ENCODE peak calls at places on chromosome 7, in ten cellular contexts. T, J, F, E, H, V, Z, U, G and K are unnamed samples.
A peak's percentile ranks its signal among the peaks of the same experiment; 100 is the strongest.

GRCh38 chr7:84906889-84907288 is 280.0 kb downstream of the SEMA3D start:
- DNase-seq in T (no peak), J (no peak), F (no peak), E (no peak), H (no peak), V (no peak), Z (no peak), U (no peak), G (no peak), K (no peak)

GRCh38 chr7:114502454-114503254 is 88.0 kb downstream of the FOXP2 start:
- DNase-seq in T (no peak), J (no peak), F (no peak), E (no peak), H (no peak), V (no peak), Z (no peak), U (no peak), G (no peak), K (no peak)

GRCh38 chr7:24980695-24981543 is 941 bp upstream of the OSBPL3 start:
- DNase-seq in T (no peak), J (peak; percentile 28), F (no peak), E (peak; percentile 18), H (no peak), V (peak; percentile 76), Z (peak; percentile 18), U (peak; percentile 44), G (peak; percentile 36), K (peak; percentile 39)

GRCh38 chr7:132463922-132464321 is 112.3 kb downstream of the PLXNA4 start:
- DNase-seq in T (no peak), J (no peak), F (no peak), E (no peak), H (no peak), V (no peak), Z (no peak), U (no peak), G (no peak), K (no peak)

GRCh38 chr7:156783864-156784263 is 109.1 kb downstream of the LMBR1 start:
- DNase-seq in T (no peak), J (no peak), F (no peak), E (no peak), H (no peak), V (no peak), Z (no peak), U (no peak), G (no peak), K (no peak)

GRCh38 chr7:120400806-120401455 is 128.0 kb downstream of the KCND2 start:
- DNase-seq in T (no peak), J (no peak), F (no peak), E (no peak), H (no peak), V (no peak), Z (no peak), U (no peak), G (no peak), K (no peak)

GRCh38 chr7:23654508-23654907 is 25.5 kb upstream of the FAM221A start:
- DNase-seq in T (no peak), J (peak; percentile 72), F (no peak), E (no peak), H (peak; percentile 43), V (no peak), Z (no peak), U (no peak), G (no peak), K (no peak)

GRCh38 chr7:128067983-128068382 is 36.7 kb upstream of the LRRC4 start:
- DNase-seq in T (no peak), J (no peak), F (no peak), E (no peak), H (no peak), V (no peak), Z (no peak), U (no peak), G (no peak), K (no peak)

GRCh38 chr7:88344956-88345832 is 38.5 kb upstream of the STEAP4 start:
- DNase-seq in T (no peak), J (peak; percentile 50), F (no peak), E (peak; percentile 53), H (peak; percentile 23), V (no peak), Z (peak; percentile 37), U (peak; percentile 57), G (peak; percentile 26), K (peak; percentile 56)

GRCh38 chr7:69430502-69431145 is 167.7 kb upstream of the AUTS2 start:
- DNase-seq in T (no peak), J (no peak), F (no peak), E (peak; percentile 43), H (no peak), V (peak; percentile 72), Z (peak; percentile 21), U (peak; percentile 63), G (peak; percentile 44), K (no peak)

GRCh38 chr7:47448971-47449370 is 132.9 kb downstream of the TNS3 start:
- DNase-seq in T (no peak), J (no peak), F (no peak), E (no peak), H (no peak), V (no peak), Z (no peak), U (no peak), G (no peak), K (no peak)

GRCh38 chr7:25653412-25653811 is 425.1 kb upstream of the NPVF start:
- DNase-seq in T (no peak), J (no peak), F (no peak), E (no peak), H (no peak), V (no peak), Z (no peak), U (no peak), G (no peak), K (no peak)

GRCh38 chr7:148335790-148336189 is 254.8 kb upstream of the C7orf33 start:
- DNase-seq in T (no peak), J (no peak), F (no peak), E (no peak), H (no peak), V (no peak), Z (no peak), U (no peak), G (no peak), K (no peak)

GRCh38 chr7:148337566-148337965 is 253.0 kb upstream of the C7orf33 start:
- DNase-seq in T (no peak), J (no peak), F (no peak), E (no peak), H (no peak), V (no peak), Z (no peak), U (no peak), G (no peak), K (no peak)

GRCh38 chr7:148337995-148338747 is 252.4 kb upstream of the C7orf33 start:
- DNase-seq in T (no peak), J (no peak), F (no peak), E (no peak), H (no peak), V (no peak), Z (no peak), U (no peak), G (no peak), K (no peak)

GRCh38 chr7:148336411-148336810 is 254.2 kb upstream of the C7orf33 start:
- DNase-seq in T (no peak), J (no peak), F (no peak), E (no peak), H (no peak), V (no peak), Z (no peak), U (no peak), G (no peak), K (no peak)

DNA sequence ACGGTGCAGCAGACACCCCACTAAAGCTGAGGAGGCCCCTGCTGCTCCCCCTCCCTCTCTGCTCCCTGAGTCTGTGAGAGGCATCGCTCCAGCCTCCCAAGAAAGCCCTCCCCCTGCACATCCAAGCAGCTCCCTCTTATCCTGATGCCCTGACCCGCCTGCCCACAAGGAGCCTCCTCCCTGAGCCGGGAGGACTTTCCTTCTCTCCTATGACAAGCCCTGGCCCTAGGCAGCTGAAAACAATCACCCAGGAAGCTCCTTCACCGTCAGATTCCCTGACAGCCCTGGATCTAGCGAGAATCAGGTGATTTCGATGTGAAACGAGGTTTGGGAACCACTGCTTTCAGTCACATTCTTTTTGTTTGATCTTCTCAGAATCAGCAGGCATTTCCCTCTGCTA is 253.4 kb upstream of the C7orf33 start:
- DNase-seq in T (no peak), J (no peak), F (no peak), E (no peak), H (no peak), V (no peak), Z (no peak), U (no peak), G (no peak), K (no peak)
- H3K4me3 ChIP-seq in T (no peak overlapping the region), J (no peak overlapping the region), F (no peak overlapping the region), E (no peak overlapping the region), H (no peak overlapping the region), V (no peak overlapping the region), Z (no peak overlapping the region), U (no peak overlapping the region), G (no peak overlapping the region), K (no peak overlapping the region)

DNA sequence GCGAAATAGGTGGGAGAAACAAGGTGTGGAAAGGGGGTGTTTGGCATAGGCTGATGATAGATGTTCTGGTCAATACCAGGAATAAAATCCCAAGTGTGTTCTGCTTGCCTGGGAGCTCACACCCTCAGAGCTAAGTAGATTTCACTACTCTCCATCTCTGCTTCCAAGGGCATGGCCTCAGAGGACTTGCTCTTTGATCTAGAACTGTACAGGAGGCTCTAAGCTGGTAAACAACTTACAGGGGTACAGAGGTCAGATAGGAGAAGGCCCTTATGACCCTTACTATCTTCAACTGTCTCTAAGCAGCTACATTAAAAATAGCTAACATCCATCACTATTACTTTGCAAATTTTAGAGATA is 221.5 kb upstream of the KLF14 start:
- DNase-seq in T (no peak), J (no peak), F (no peak), E (no peak), H (no peak), V (no peak), Z (no peak), U (no peak), G (no peak), K (no peak)
- H3K27ac ChIP-seq in T (peak overlapping the region; percentile 56), J (no peak overlapping the region), F (no peak overlapping the region), E (no peak overlapping the region), H (peak overlapping the region; percentile 91), V (no peak overlapping the region), Z (peak overlapping the region; percentile 47), U (no peak overlapping the region), G (no peak overlapping the region), K (no peak overlapping the region)

DNA sequence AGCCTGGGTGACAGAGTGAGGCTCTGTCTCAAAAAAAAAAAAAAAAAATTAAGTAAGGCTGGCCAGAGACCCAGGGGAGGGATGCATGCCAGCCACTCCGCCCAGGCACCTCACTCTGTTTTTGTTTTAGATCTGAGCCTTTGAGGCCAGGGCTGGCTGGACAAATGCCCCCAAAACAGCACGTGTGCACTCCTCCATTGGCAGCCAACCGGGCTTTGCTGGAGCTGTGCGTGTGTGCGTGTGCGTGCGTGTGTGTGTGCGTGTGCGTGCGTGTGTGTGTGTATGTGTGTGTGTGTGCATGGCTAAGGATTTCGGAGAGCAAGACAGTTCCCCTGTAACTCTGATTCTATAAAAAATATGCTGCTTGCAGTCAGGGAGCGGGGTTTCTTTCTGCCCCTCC is 28.2 kb upstream of the UNCX start:
- DNase-seq in T (no peak), J (no peak), F (no peak), E (no peak), H (no peak), V (no peak), Z (no peak), U (no peak), G (no peak), K (no peak)
- H3K4me3 ChIP-seq in T (no peak overlapping the region), J (no peak overlapping the region), F (no peak overlapping the region), E (no peak overlapping the region), H (no peak overlapping the region), V (no peak overlapping the region), Z (no peak overlapping the region), U (no peak overlapping the region), G (no peak overlapping the region), K (no peak overlapping the region)

GRCh38 chr7:103680161-103681144 is 234.4 kb upstream of the SLC26A5 start:
- DNase-seq in T (no peak), J (no peak), F (no peak), E (no peak), H (no peak), V (no peak), Z (no peak), U (peak; percentile 22), G (no peak), K (no peak)
- H3K27ac ChIP-seq in T (no peak overlapping the region), J (no peak overlapping the region), F (no peak overlapping the region), E (no peak overlapping the region), H (no peak overlapping the region), V (no peak overlapping the region), Z (no peak overlapping the region), U (no peak overlapping the region), G (no peak overlapping the region), K (no peak overlapping the region)